ENCODE peak calls at places on chromosomes 2 and 18, in eight cellular contexts. P, X, M, L, V, U, T and S are unnamed samples.

GRCh38 chr18:59954746-59955145 is 55.0 kb downstream of the PMAIP1 start:
- DNase-seq in X (no peak), L (peak), U (no peak), V (no peak), P (peak), T (peak), M (peak), S (no peak)

GRCh38 chr18:73279499-73279898 is 411.7 kb upstream of the NETO1 start:
- DNase-seq in P (no peak), T (no peak), U (no peak), X (no peak), L (no peak), M (no peak), V (no peak), S (no peak)

GRCh38 chr2:113848758-113849460 is 41.0 kb upstream of the ACTR3 start:
- DNase-seq in V (no peak), U (peak), T (peak), L (peak), X (no peak), P (peak), M (peak), S (no peak)

GRCh38 chr2:96806468-96807126 is 9.5 kb upstream of the CNNM3 start:
- DNase-seq in L (peak), T (no peak), P (peak), V (no peak), X (no peak), U (peak), M (no peak), S (no peak)

GRCh38 chr2:216702756-216703155 is 7.4 kb upstream of the IGFBP5 start:
- DNase-seq in T (no peak), L (no peak), P (no peak), V (no peak), X (no peak), U (no peak), M (no peak), S (no peak)

GRCh38 chr2:225074919-225075681 is 32.8 kb upstream of the DOCK10 start:
- DNase-seq in U (no peak), X (no peak), L (no peak), M (no peak), V (no peak), P (no peak), T (peak), S (no peak)

GRCh38 chr2:193847140-193847539 is 1652.4 kb upstream of the TMEFF2 start:
- DNase-seq in T (peak), V (no peak), M (peak), P (no peak), X (no peak), U (no peak), L (no peak), S (no peak)

GRCh38 chr2:157488877-157489276 is 45.0 kb upstream of the CYTIP start:
- DNase-seq in X (no peak), V (no peak), L (no peak), M (no peak), T (no peak), U (no peak), P (no peak), S (no peak)

GRCh38 chr2:215522237-215522636 is 86.4 kb upstream of the FN1 start:
- DNase-seq in V (no peak), T (no peak), P (no peak), X (no peak), M (no peak), U (no peak), L (no peak), S (no peak)

GRCh38 chr18:23591011-23591410 is 4.7 kb upstream of the NPC1 start:
- DNase-seq in V (no peak), L (no peak), P (peak), X (no peak), T (no peak), M (no peak), U (no peak), S (no peak)

GRCh38 chr2:111950241-111950640 is 51.8 kb downstream of the MERTK start:
- DNase-seq in T (no peak), M (no peak), L (no peak), U (no peak), P (no peak), V (no peak), X (no peak), S (no peak)

GRCh38 chr2:98912221-98912851 is 23.7 kb downstream of the CRACDL start:
- DNase-seq in X (no peak), P (peak), V (no peak), U (no peak), M (peak), T (peak), L (no peak), S (peak)

DNA sequence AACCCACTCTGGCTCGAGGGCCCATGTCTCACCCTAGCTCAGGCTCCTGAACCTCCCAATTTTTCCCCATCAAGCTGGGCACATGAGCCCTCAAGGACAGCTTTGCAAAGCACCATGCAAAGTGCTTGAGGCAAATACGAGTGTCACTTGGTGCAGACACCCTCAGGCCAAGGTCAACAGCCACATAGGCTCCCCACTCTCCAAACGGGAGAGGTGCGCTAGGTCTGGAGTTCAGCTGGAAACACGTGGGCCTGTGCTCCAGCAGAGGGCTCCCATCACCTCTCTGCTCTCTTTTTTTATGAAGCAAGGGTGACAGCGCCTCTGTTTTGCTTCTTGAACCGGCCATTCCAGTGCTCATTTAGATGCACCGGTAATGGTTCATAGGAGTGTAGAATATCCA is 11.9 kb upstream of the ARHGAP25 start:
- DNase-seq in V (no peak), X (no peak), P (no peak), U (no peak), T (no peak), M (no peak), L (peak), S (no peak)
- TF ChIP-seq CTCF in V (no peak), X (no peak), P (no peak), U (no peak), T (no peak), M (no peak), L (peak), S (no peak)

DNA sequence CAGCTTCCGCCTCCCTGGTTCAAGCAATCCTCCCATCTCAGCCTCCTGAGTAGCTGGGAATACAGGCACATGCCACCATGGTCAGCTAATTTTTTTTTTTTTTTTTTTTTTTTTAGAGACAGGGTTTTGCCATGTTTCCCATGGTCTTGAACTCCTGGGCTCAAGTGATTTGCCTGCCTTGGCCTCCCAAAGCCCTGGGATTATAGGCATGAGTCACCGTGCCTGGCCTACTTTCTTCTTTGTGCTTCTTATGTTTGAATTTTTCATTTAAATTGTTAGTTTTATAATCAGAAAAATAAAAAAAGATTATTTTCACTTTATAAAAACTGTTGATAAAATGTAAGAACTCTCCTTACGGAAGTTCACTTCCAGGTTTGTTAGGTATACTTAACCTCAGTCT is 101.5 kb upstream of the LPIN2 start:
- DNase-seq in V (no peak), U (no peak), T (no peak), M (no peak), L (no peak), P (no peak), X (no peak), S (no peak)
- TF ChIP-seq CTCF in V (no peak), U (no peak), T (no peak), M (no peak), L (no peak), P (no peak), X (no peak), S (no peak)

GRCh38 chr18:649341-649740 is 8.1 kb upstream of the TYMS start:
- DNase-seq in P (peak), T (peak), L (peak), X (no peak), M (no peak), U (no peak), V (no peak), S (no peak)
- TF ChIP-seq CTCF in P (no peak), T (no peak), L (no peak), X (no peak), M (no peak), U (no peak), V (no peak), S (no peak)

DNA sequence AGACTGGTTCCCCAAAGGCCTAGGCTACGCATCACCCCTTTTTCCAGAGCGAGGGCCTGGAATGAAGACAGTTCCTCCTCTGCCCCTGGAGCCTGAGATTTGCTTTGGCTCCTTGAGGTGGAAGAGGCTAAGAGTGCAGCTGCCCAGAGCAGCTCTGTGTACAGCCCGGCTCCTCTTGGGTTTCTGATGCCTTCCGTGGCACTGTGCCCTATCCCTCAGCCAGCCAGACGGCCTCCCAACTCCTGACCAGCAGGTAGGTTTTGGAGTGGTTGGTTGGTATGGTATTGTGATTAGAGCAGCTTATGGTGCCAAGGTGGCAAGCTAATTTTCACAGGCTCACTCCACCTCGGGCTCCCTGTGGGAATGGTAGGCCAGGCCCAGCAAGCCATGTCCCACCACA is 112.2 kb downstream of the TANC1 start:
- DNase-seq in U (no peak), M (no peak), P (no peak), X (no peak), V (no peak), T (no peak), L (no peak), S (no peak)
- TF ChIP-seq CTCF in U (no peak), M (no peak), P (no peak), X (no peak), V (no peak), T (no peak), L (no peak), S (no peak)